ENCODE peak calls at places on chromosomes 1 and 21, in seven cellular contexts. Q is hepatocyte, S is MCF 10A, Z is cardiac fibroblast, C is thoracic aorta, X is GM12865, G is uterus. V is an unnamed sample.

GRCh38 chr1:99992760-99993467 is 23.1 kb downstream of the SLC35A3 start:
- DNase-seq in Q (no peak), S (no peak), Z (no peak), C (no peak), X (peak; percentile 54), G (no peak), V (no peak)

GRCh38 chr1:204446413-204447111 is 34.9 kb upstream of the PPP1R15B start:
- DNase-seq in Q (peak; percentile 84), S (peak; percentile 65), Z (peak; percentile 78), C (no peak), X (peak; percentile 85), G (peak; percentile 64), V (peak; percentile 81)

GRCh38 chr1:231209531-231209930 is 31.5 kb upstream of the GNPAT start:
- DNase-seq in Q (no peak), S (no peak), Z (no peak), C (no peak), X (no peak), G (no peak), V (no peak)

GRCh38 chr1:68051475-68051874 is 1.0 kb upstream of the DIRAS3 start:
- DNase-seq in Q (peak; percentile 77), S (no peak), Z (peak; percentile 82), C (no peak), X (no peak), G (peak; percentile 37), V (no peak)

GRCh38 chr1:53390736-53391135 is 62.9 kb upstream of the LRP8 start:
- DNase-seq in Q (no peak), S (no peak), Z (no peak), C (no peak), X (no peak), G (no peak), V (no peak)

GRCh38 chr1:103525114-103525606 is 339 bp upstream of the RNPC3 start:
- DNase-seq in Q (peak; percentile 81), S (peak; percentile 62), Z (peak; percentile 74), C (no peak), X (peak; percentile 46), G (peak; percentile 18), V (peak; percentile 41)

GRCh38 chr1:208267896-208268295 is 23.7 kb upstream of the PLXNA2 start:
- DNase-seq in Q (no peak), S (no peak), Z (no peak), C (no peak), X (no peak), G (no peak), V (no peak)

GRCh38 chr1:7642781-7643180 is 128.3 kb upstream of the VAMP3 start:
- DNase-seq in Q (no peak), S (no peak), Z (no peak), C (no peak), X (no peak), G (no peak), V (no peak)

GRCh38 chr1:156368889-156369684 is at the start of gene RHBG:
- DNase-seq in Q (peak; percentile 86), S (peak; percentile 36), Z (peak; percentile 31), C (no peak), X (no peak), G (no peak), V (peak; percentile 9)

GRCh38 chr21:38119793-38120192 is 137.0 kb upstream of the KCNJ15 start:
- DNase-seq in Q (no peak), S (no peak), Z (no peak), C (no peak), X (no peak), G (no peak), V (no peak)

GRCh38 chr1:227006397-227006796 is 66.3 kb downstream of the COQ8A start:
- DNase-seq in Q (no peak), S (no peak), Z (no peak), C (no peak), X (peak; percentile 68), G (no peak), V (no peak)

GRCh38 chr1:207470927-207471326 is 16.8 kb downstream of the CR2 start:
- DNase-seq in Q (no peak), S (no peak), Z (no peak), C (no peak), X (no peak), G (no peak), V (no peak)

GRCh38 chr1:79262745-79263258 is 256.3 kb upstream of the ADGRL4 start:
- DNase-seq in Q (no peak), S (no peak), Z (no peak), C (no peak), X (no peak), G (no peak), V (no peak)

GRCh38 chr1:2091611-2092604 is 41.7 kb downstream of the PRKCZ start:
- DNase-seq in Q (peak; percentile 34), S (no peak), Z (peak; percentile 22), C (no peak), X (no peak), G (no peak), V (no peak)

GRCh38 chr1:226549094-226549936 is 751 bp downstream of the STUM start:
- DNase-seq in Q (peak; percentile 12), S (no peak), Z (no peak), C (no peak), X (no peak), G (no peak), V (peak; percentile 48)

GRCh38 chr1:172154571-172154970 is 265.9 kb upstream of the C1orf105 start:
- DNase-seq in Q (no peak), S (peak; percentile 63), Z (peak; percentile 78), C (no peak), X (peak; percentile 46), G (no peak), V (peak; percentile 35)

GRCh38 chr1:22804333-22804906 is 93.8 kb downstream of the EPHB2 start:
- DNase-seq in Q (no peak), S (peak; percentile 3), Z (no peak), C (no peak), X (no peak), G (no peak), V (no peak)

GRCh38 chr1:205512059-205513045 is 7.9 kb downstream of the CDK18 start:
- DNase-seq in Q (no peak), S (no peak), Z (peak; percentile 8), C (peak; percentile 15), X (no peak), G (no peak), V (no peak)

GRCh38 chr1:245682638-245683376 is 528.0 kb downstream of the KIF26B start:
- DNase-seq in Q (no peak), S (no peak), Z (peak; percentile 59), C (no peak), X (no peak), G (no peak), V (no peak)

GRCh38 chr1:63575340-63575826 is 17.8 kb upstream of the PGM1 start:
- DNase-seq in Q (peak; percentile 23), S (peak; percentile 66), Z (peak; percentile 48), C (no peak), X (peak; percentile 22), G (no peak), V (no peak)

GRCh38 chr1:99441234-99442095 is 177.2 kb downstream of the PLPPR4 start:
- DNase-seq in Q (peak; percentile 13), S (peak; percentile 30), Z (no peak), C (no peak), X (no peak), G (no peak), V (no peak)

GRCh38 chr1:217917277-217917887 is 286.2 kb downstream of the SPATA17 start:
- DNase-seq in Q (no peak), S (no peak), Z (no peak), C (no peak), X (no peak), G (no peak), V (no peak)

GRCh38 chr21:28636988-28637691 is 355.5 kb downstream of the LTN1 start:
- DNase-seq in Q (no peak), S (peak; percentile 67), Z (peak; percentile 82), C (no peak), X (no peak), G (no peak), V (no peak)

GRCh38 chr1:18155881-18156385 is 48.3 kb downstream of the IGSF21 start:
- DNase-seq in Q (no peak), S (no peak), Z (no peak), C (no peak), X (no peak), G (no peak), V (no peak)

GRCh38 chr1:221712776-221713431 is 29.0 kb downstream of the DUSP10 start:
- DNase-seq in Q (no peak), S (no peak), Z (no peak), C (no peak), X (peak; percentile 85), G (no peak), V (peak; percentile 37)

DNA sequence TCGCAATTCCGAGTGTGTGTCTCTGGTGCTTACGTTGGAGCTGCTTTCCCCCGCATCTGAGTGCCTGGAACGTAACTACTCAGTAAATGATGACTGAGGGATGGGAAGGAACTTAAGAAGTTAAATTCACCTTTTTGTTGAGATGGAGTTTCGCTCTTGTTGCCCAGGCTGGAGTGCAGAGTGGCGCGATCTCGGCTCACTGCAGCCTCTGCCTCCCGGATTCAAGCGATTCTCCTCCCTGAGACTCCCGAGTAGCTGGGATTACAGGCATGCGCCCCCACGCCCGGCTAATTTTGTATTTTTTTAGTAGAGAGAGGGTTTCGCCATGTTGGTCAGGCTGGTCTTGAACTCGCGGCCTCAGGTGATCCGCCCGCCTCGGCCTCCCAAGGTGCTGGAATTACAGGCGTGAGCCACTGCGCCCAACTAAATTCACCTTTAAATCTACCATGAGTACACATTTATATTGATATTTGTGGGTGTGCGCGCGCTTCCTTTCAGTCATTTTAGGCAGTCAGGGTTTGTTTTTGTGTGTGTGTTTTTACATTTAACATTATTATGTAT is 877 bp downstream of the NDUFS5 start:
- DNase-seq in Q (no peak), S (no peak), Z (no peak), C (no peak), X (no peak), G (no peak), V (no peak)
- TF ChIP-seq CTCF in Q (no peak), S (no peak), Z (no peak), C (no peak), X (no peak), G (no peak), V (no peak)

GRCh38 chr1:25501235-25502058 is 42.0 kb upstream of the LDLRAP1 start:
- DNase-seq in Q (peak; percentile 77), S (peak; percentile 38), Z (peak; percentile 70), C (no peak), X (no peak), G (no peak), V (no peak)
- TF ChIP-seq CTCF in Q (peak; percentile 36), S (no peak), Z (no peak), C (no peak), X (peak; percentile 12), G (no peak), V (peak; percentile 20)

DNA sequence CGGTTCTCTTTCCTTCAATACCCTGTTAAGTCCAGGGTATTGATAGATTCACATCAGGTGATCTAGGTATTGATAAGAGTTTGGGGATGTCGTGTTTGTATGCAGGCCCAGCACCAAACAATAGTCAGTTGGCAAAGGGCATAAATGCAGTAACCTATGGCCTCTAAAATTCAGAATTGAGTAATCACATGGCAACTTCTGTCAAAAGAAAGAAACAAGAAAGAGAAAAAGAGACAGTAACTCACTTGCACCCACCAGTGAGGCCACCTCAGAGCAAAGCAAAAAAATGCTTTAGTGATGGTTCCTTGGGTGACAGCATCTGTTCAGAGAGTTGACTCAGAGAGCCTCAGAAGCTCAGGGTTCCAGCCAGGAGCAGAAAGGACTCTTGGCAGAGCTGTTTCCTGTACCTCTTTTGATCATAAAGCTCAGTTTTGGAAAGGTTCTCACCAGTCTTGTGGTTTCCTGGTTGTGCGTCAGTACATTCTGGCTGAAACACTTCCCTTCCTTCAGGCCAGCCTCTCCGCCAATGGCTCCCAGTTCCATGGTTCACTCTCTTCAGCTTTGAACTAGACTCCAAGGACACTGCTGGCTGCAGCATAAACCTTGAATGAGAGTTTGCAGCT is 70.1 kb upstream of the GORAB start:
- DNase-seq in Q (no peak), S (peak; percentile 42), Z (peak; percentile 92), C (no peak), X (peak; percentile 35), G (no peak), V (no peak)
- TF ChIP-seq CTCF in Q (no peak), S (no peak), Z (no peak), C (no peak), X (no peak), G (no peak), V (no peak)

GRCh38 chr1:25037174-25038074 is 107.3 kb upstream of the RUNX3 start:
- DNase-seq in Q (peak; percentile 64), S (peak; percentile 62), Z (peak; percentile 25), C (no peak), X (peak; percentile 80), G (no peak), V (peak; percentile 71)
- TF ChIP-seq CTCF in Q (peak; percentile 51), S (peak; percentile 57), Z (peak; percentile 82), C (peak; percentile 3), X (peak; percentile 80), G (no peak), V (peak; percentile 61)

V was measured in GM20000.